ENCODE peak calls at places on chromosomes 6 and 20, in four cellular contexts. One of them, this sample, is unnamed.

GRCh38 chr6:7904654-7905319 is 5.8 kb downstream of the TXNDC5 start:
- DNase-seq in heart left ventricle: no peak
- DNase-seq in CD8-positive, alpha-beta memory T cell: no peak
- DNase-seq in cardiac fibroblast: no peak
- DNase-seq in this sample: peak; percentile 68

GRCh38 chr20:38791940-38792339 is 13.6 kb upstream of the PPP1R16B start:
- DNase-seq in heart left ventricle: no peak
- DNase-seq in CD8-positive, alpha-beta memory T cell: no peak
- DNase-seq in cardiac fibroblast: no peak
- DNase-seq in this sample: no peak

GRCh38 chr20:24782221-24782620 is 166.8 kb upstream of the CST7 start:
- DNase-seq in heart left ventricle: no peak
- DNase-seq in CD8-positive, alpha-beta memory T cell: no peak
- DNase-seq in cardiac fibroblast: no peak
- DNase-seq in this sample: no peak

GRCh38 chr20:48465271-48465670 is 362.5 kb downstream of the PREX1 start:
- DNase-seq in heart left ventricle: no peak
- DNase-seq in CD8-positive, alpha-beta memory T cell: no peak
- DNase-seq in cardiac fibroblast: no peak
- DNase-seq in this sample: no peak

GRCh38 chr20:58705525-58705924 is 12.9 kb downstream of the NPEPL1 start:
- DNase-seq in heart left ventricle: no peak
- DNase-seq in CD8-positive, alpha-beta memory T cell: no peak
- DNase-seq in cardiac fibroblast: no peak
- DNase-seq in this sample: no peak

GRCh38 chr6:147132889-147133288 is 71.3 kb upstream of the STXBP5 start:
- DNase-seq in heart left ventricle: no peak
- DNase-seq in CD8-positive, alpha-beta memory T cell: no peak
- DNase-seq in cardiac fibroblast: peak; percentile 64
- DNase-seq in this sample: no peak

GRCh38 chr20:56995635-56996075 is 270.8 kb downstream of the BMP7 start:
- DNase-seq in heart left ventricle: no peak
- DNase-seq in CD8-positive, alpha-beta memory T cell: no peak
- DNase-seq in cardiac fibroblast: no peak
- DNase-seq in this sample: no peak

GRCh38 chr6:148907573-148907972 is 160.7 kb downstream of the UST start:
- DNase-seq in heart left ventricle: no peak
- DNase-seq in CD8-positive, alpha-beta memory T cell: no peak
- DNase-seq in cardiac fibroblast: no peak
- DNase-seq in this sample: no peak

GRCh38 chr20:43658068-43658722 is 8.7 kb upstream of the MYBL2 start:
- DNase-seq in heart left ventricle: no peak
- DNase-seq in CD8-positive, alpha-beta memory T cell: no peak
- DNase-seq in cardiac fibroblast: peak; percentile 6
- DNase-seq in this sample: no peak

GRCh38 chr6:117329926-117330325 is 64.6 kb downstream of the VGLL2 start:
- DNase-seq in heart left ventricle: no peak
- DNase-seq in CD8-positive, alpha-beta memory T cell: no peak
- DNase-seq in cardiac fibroblast: no peak
- DNase-seq in this sample: no peak

GRCh38 chr6:27902335-27903314 is 9.6 kb downstream of the OR2B2 start:
- DNase-seq in heart left ventricle: peak; percentile 73
- DNase-seq in CD8-positive, alpha-beta memory T cell: peak; percentile 90
- DNase-seq in cardiac fibroblast: peak; percentile 91
- DNase-seq in this sample: peak; percentile 60

GRCh38 chr20:38892091-38892981 is 33.9 kb upstream of the FAM83D start:
- DNase-seq in heart left ventricle: no peak
- DNase-seq in CD8-positive, alpha-beta memory T cell: no peak
- DNase-seq in cardiac fibroblast: no peak
- DNase-seq in this sample: no peak

GRCh38 chr6:13131935-13132661 is 196.2 kb downstream of the TBC1D7 start:
- DNase-seq in heart left ventricle: no peak
- DNase-seq in CD8-positive, alpha-beta memory T cell: no peak
- DNase-seq in cardiac fibroblast: no peak
- DNase-seq in this sample: no peak

GRCh38 chr6:63964347-63964746 is 328.7 kb downstream of the PHF3 start:
- DNase-seq in heart left ventricle: no peak
- DNase-seq in CD8-positive, alpha-beta memory T cell: no peak
- DNase-seq in cardiac fibroblast: no peak
- DNase-seq in this sample: no peak

GRCh38 chr6:34679552-34680255 is 16.9 kb downstream of the ILRUN start:
- DNase-seq in heart left ventricle: no peak
- DNase-seq in CD8-positive, alpha-beta memory T cell: no peak
- DNase-seq in cardiac fibroblast: peak; percentile 26
- DNase-seq in this sample: no peak

GRCh38 chr6:39488255-39488881 is 165.9 kb upstream of the KCNK16 start:
- DNase-seq in heart left ventricle: no peak
- DNase-seq in CD8-positive, alpha-beta memory T cell: no peak
- DNase-seq in cardiac fibroblast: no peak
- DNase-seq in this sample: no peak

GRCh38 chr20:17849901-17850673 is 118.5 kb downstream of the SNX5 start:
- DNase-seq in heart left ventricle: peak; percentile 87
- DNase-seq in CD8-positive, alpha-beta memory T cell: no peak
- DNase-seq in cardiac fibroblast: peak; percentile 99
- DNase-seq in this sample: peak; percentile 82

GRCh38 chr20:53774487-53775203 is 181.0 kb upstream of the ZNF217 start:
- DNase-seq in heart left ventricle: no peak
- DNase-seq in CD8-positive, alpha-beta memory T cell: no peak
- DNase-seq in cardiac fibroblast: peak; percentile 96
- DNase-seq in this sample: no peak

GRCh38 chr6:132053523-132053922 is 102.4 kb upstream of the CCN2 start:
- DNase-seq in heart left ventricle: no peak
- DNase-seq in CD8-positive, alpha-beta memory T cell: no peak
- DNase-seq in cardiac fibroblast: peak; percentile 74
- DNase-seq in this sample: no peak

GRCh38 chr6:12339808-12340487 is 49.8 kb downstream of the EDN1 start:
- DNase-seq in heart left ventricle: no peak
- DNase-seq in CD8-positive, alpha-beta memory T cell: no peak
- DNase-seq in cardiac fibroblast: no peak
- DNase-seq in this sample: no peak

GRCh38 chr6:81238390-81238789 is 514.1 kb downstream of the TENT5A start:
- DNase-seq in heart left ventricle: no peak
- DNase-seq in CD8-positive, alpha-beta memory T cell: no peak
- DNase-seq in cardiac fibroblast: no peak
- DNase-seq in this sample: no peak

GRCh38 chr20:47493175-47493953 is 8.3 kb upstream of the NCOA3 start:
- DNase-seq in heart left ventricle: peak; percentile 87
- DNase-seq in CD8-positive, alpha-beta memory T cell: no peak
- DNase-seq in cardiac fibroblast: peak; percentile 76
- DNase-seq in this sample: peak; percentile 87

GRCh38 chr6:44431118-44431725 is 43.7 kb downstream of the CDC5L start:
- DNase-seq in heart left ventricle: no peak
- DNase-seq in CD8-positive, alpha-beta memory T cell: peak; percentile 26
- DNase-seq in cardiac fibroblast: peak; percentile 84
- DNase-seq in this sample: no peak

GRCh38 chr6:24584390-24584735 is 61.6 kb downstream of the KIAA0319 start:
- DNase-seq in heart left ventricle: no peak
- DNase-seq in CD8-positive, alpha-beta memory T cell: no peak
- DNase-seq in cardiac fibroblast: no peak
- DNase-seq in this sample: no peak

GRCh38 chr6:118297821-118298220 is 250.3 kb upstream of the PLN start:
- DNase-seq in heart left ventricle: no peak
- DNase-seq in CD8-positive, alpha-beta memory T cell: no peak
- DNase-seq in cardiac fibroblast: peak; percentile 14
- DNase-seq in this sample: no peak

GRCh38 chr6:35216832-35217811 is 3.4 kb downstream of the SCUBE3 start:
- DNase-seq in heart left ventricle: no peak
- DNase-seq in CD8-positive, alpha-beta memory T cell: no peak
- DNase-seq in cardiac fibroblast: no peak
- DNase-seq in this sample: no peak

GRCh38 chr6:136950436-136950835 is 28.3 kb downstream of the SLC35D3 start:
- DNase-seq in heart left ventricle: no peak
- DNase-seq in CD8-positive, alpha-beta memory T cell: no peak
- DNase-seq in cardiac fibroblast: peak; percentile 14
- DNase-seq in this sample: no peak

GRCh38 chr6:107491059-107491609 is 1.2 kb downstream of the SOBP start:
- DNase-seq in heart left ventricle: peak; percentile 82
- DNase-seq in CD8-positive, alpha-beta memory T cell: peak; percentile 6
- DNase-seq in cardiac fibroblast: peak; percentile 56
- DNase-seq in this sample: peak; percentile 60

GRCh38 chr20:30168025-30168799 is 1089.3 kb upstream of the DEFB115 start:
- DNase-seq in heart left ventricle: no peak
- DNase-seq in CD8-positive, alpha-beta memory T cell: peak; percentile 46
- DNase-seq in cardiac fibroblast: peak; percentile 62
- DNase-seq in this sample: no peak

GRCh38 chr6:21914121-21914973 is 320.8 kb downstream of the SOX4 start:
- DNase-seq in heart left ventricle: peak; percentile 65
- DNase-seq in CD8-positive, alpha-beta memory T cell: peak; percentile 7
- DNase-seq in cardiac fibroblast: peak; percentile 34
- DNase-seq in this sample: peak; percentile 29

GRCh38 chr20:36835025-36835424 is 40.9 kb upstream of the TLDC2 start:
- DNase-seq in heart left ventricle: no peak
- DNase-seq in CD8-positive, alpha-beta memory T cell: no peak
- DNase-seq in cardiac fibroblast: no peak
- DNase-seq in this sample: no peak

GRCh38 chr20:53216856-53217576 is 244.9 kb downstream of the TSHZ2 start:
- DNase-seq in heart left ventricle: peak; percentile 46
- DNase-seq in CD8-positive, alpha-beta memory T cell: peak; percentile 72
- DNase-seq in cardiac fibroblast: peak; percentile 4
- DNase-seq in this sample: peak; percentile 3

GRCh38 chr6:47034421-47034820 is 7.7 kb downstream of the ADGRF1 start:
- DNase-seq in heart left ventricle: no peak
- DNase-seq in CD8-positive, alpha-beta memory T cell: no peak
- DNase-seq in cardiac fibroblast: peak; percentile 10
- DNase-seq in this sample: no peak

GRCh38 chr6:47254906-47255305 is 54.8 kb downstream of the TNFRSF21 start:
- DNase-seq in heart left ventricle: no peak
- DNase-seq in CD8-positive, alpha-beta memory T cell: no peak
- DNase-seq in cardiac fibroblast: no peak
- DNase-seq in this sample: no peak

GRCh38 chr6:71444222-71444621 is 155.6 kb downstream of the OGFRL1 start:
- DNase-seq in heart left ventricle: no peak
- DNase-seq in CD8-positive, alpha-beta memory T cell: no peak
- DNase-seq in cardiac fibroblast: peak; percentile 60
- DNase-seq in this sample: no peak

GRCh38 chr6:158654498-158654897 is 4.6 kb downstream of the SYTL3 start:
- DNase-seq in heart left ventricle: peak; percentile 89
- DNase-seq in CD8-positive, alpha-beta memory T cell: no peak
- DNase-seq in cardiac fibroblast: peak; percentile 93
- DNase-seq in this sample: peak; percentile 93

GRCh38 chr20:356745-357144 is 9.8 kb downstream of the NRSN2 start:
- DNase-seq in heart left ventricle: no peak
- DNase-seq in CD8-positive, alpha-beta memory T cell: no peak
- DNase-seq in cardiac fibroblast: no peak
- DNase-seq in this sample: no peak

GRCh38 chr6:43089874-43090556 is 13.9 kb downstream of the PTK7 start:
- DNase-seq in heart left ventricle: no peak
- DNase-seq in CD8-positive, alpha-beta memory T cell: no peak
- DNase-seq in cardiac fibroblast: no peak
- DNase-seq in this sample: no peak

GRCh38 chr20:47502801-47503239 is 1.1 kb downstream of the NCOA3 start:
- DNase-seq in heart left ventricle: no peak
- DNase-seq in CD8-positive, alpha-beta memory T cell: peak; percentile 68
- DNase-seq in cardiac fibroblast: peak; percentile 63
- DNase-seq in this sample: no peak

GRCh38 chr6:44221291-44221960 is 2.0 kb upstream of the SLC29A1 start:
- DNase-seq in heart left ventricle: peak; percentile 95
- DNase-seq in CD8-positive, alpha-beta memory T cell: peak; percentile 66
- DNase-seq in cardiac fibroblast: peak; percentile 84
- DNase-seq in this sample: peak; percentile 94

GRCh38 chr20:64257107-64257757 is 1.7 kb downstream of the PCMTD2 start:
- DNase-seq in heart left ventricle: no peak
- DNase-seq in CD8-positive, alpha-beta memory T cell: no peak
- DNase-seq in cardiac fibroblast: no peak
- DNase-seq in this sample: no peak
- H3K4me3 ChIP-seq in heart left ventricle: peak overlapping the region; percentile 95
- H3K4me3 ChIP-seq in CD8-positive, alpha-beta memory T cell: no peak overlapping the region
- H3K4me3 ChIP-seq in cardiac fibroblast: no peak overlapping the region
- H3K4me3 ChIP-seq in this sample: peak overlapping the region; percentile 78

GRCh38 chr6:70257874-70258273 is 45.0 kb downstream of the COL9A1 start:
- DNase-seq in heart left ventricle: no peak
- DNase-seq in CD8-positive, alpha-beta memory T cell: no peak
- DNase-seq in cardiac fibroblast: no peak
- DNase-seq in this sample: no peak
- H3K4me3 ChIP-seq in heart left ventricle: no peak overlapping the region
- H3K4me3 ChIP-seq in CD8-positive, alpha-beta memory T cell: no peak overlapping the region
- H3K4me3 ChIP-seq in cardiac fibroblast: no peak overlapping the region
- H3K4me3 ChIP-seq in this sample: no peak overlapping the region

GRCh38 chr6:87939776-87940175 is 107.9 kb upstream of the SPACA1 start:
- DNase-seq in heart left ventricle: no peak
- DNase-seq in CD8-positive, alpha-beta memory T cell: no peak
- DNase-seq in cardiac fibroblast: no peak
- DNase-seq in this sample: no peak
- H3K4me3 ChIP-seq in heart left ventricle: no peak overlapping the region
- H3K4me3 ChIP-seq in CD8-positive, alpha-beta memory T cell: no peak overlapping the region
- H3K4me3 ChIP-seq in cardiac fibroblast: no peak overlapping the region
- H3K4me3 ChIP-seq in this sample: no peak overlapping the region

GRCh38 chr6:45556828-45557227 is 179.1 kb upstream of the SUPT3H start:
- DNase-seq in heart left ventricle: no peak
- DNase-seq in CD8-positive, alpha-beta memory T cell: no peak
- DNase-seq in cardiac fibroblast: no peak
- DNase-seq in this sample: no peak
- H3K4me3 ChIP-seq in heart left ventricle: peak overlapping the region; percentile 51
- H3K4me3 ChIP-seq in CD8-positive, alpha-beta memory T cell: no peak overlapping the region
- H3K4me3 ChIP-seq in cardiac fibroblast: no peak overlapping the region
- H3K4me3 ChIP-seq in this sample: peak overlapping the region; percentile 41

GRCh38 chr6:36734486-36735060 is 36.9 kb downstream of the RAB44 start:
- DNase-seq in heart left ventricle: no peak
- DNase-seq in CD8-positive, alpha-beta memory T cell: no peak
- DNase-seq in cardiac fibroblast: no peak
- DNase-seq in this sample: no peak
- H3K4me3 ChIP-seq in heart left ventricle: peak overlapping the region; percentile 54
- H3K4me3 ChIP-seq in CD8-positive, alpha-beta memory T cell: no peak overlapping the region
- H3K4me3 ChIP-seq in cardiac fibroblast: no peak overlapping the region
- H3K4me3 ChIP-seq in this sample: peak overlapping the region; percentile 22

GRCh38 chr6:145960918-145961604 is 3.1 kb downstream of the SHPRH start:
- DNase-seq in heart left ventricle: no peak
- DNase-seq in CD8-positive, alpha-beta memory T cell: no peak
- DNase-seq in cardiac fibroblast: peak; percentile 61
- DNase-seq in this sample: no peak

GRCh38 chr6:145964948-145965366 is 799 bp upstream of the SHPRH start:
- DNase-seq in heart left ventricle: no peak
- DNase-seq in CD8-positive, alpha-beta memory T cell: no peak
- DNase-seq in cardiac fibroblast: no peak
- DNase-seq in this sample: no peak

GRCh38 chr6:145963216-145964068 is 716 bp downstream of the SHPRH start:
- DNase-seq in heart left ventricle: peak; percentile 58
- DNase-seq in CD8-positive, alpha-beta memory T cell: peak; percentile 41
- DNase-seq in cardiac fibroblast: peak; percentile 46
- DNase-seq in this sample: peak; percentile 33

GRCh38 chr6:145967549-145967948 is 3.4 kb upstream of the SHPRH start:
- DNase-seq in heart left ventricle: no peak
- DNase-seq in CD8-positive, alpha-beta memory T cell: no peak
- DNase-seq in cardiac fibroblast: no peak
- DNase-seq in this sample: no peak

GRCh38 chr6:145962581-145962980 is 1.6 kb downstream of the SHPRH start:
- DNase-seq in heart left ventricle: no peak
- DNase-seq in CD8-positive, alpha-beta memory T cell: no peak
- DNase-seq in cardiac fibroblast: no peak
- DNase-seq in this sample: no peak
- H3K4me3 ChIP-seq in heart left ventricle: peak overlapping the region; percentile 73
- H3K4me3 ChIP-seq in CD8-positive, alpha-beta memory T cell: no peak overlapping the region
- H3K4me3 ChIP-seq in cardiac fibroblast: peak overlapping the region; percentile 87
- H3K4me3 ChIP-seq in this sample: peak overlapping the region; percentile 89

This sample was measured in gastrocnemius medialis.